ENCODE peak calls at places on chromosomes 6 and 20, in four cellular contexts. G is left ventricle myocardium inferior; W is CD8-positive, alpha-beta T cell; X is A673. Z is an unnamed sample.
A peak's percentile ranks its signal among the peaks of the same experiment; 100 is the strongest.

GRCh38 chr6:18262812-18263560 is 1.3 kb downstream of the DEK start:
- DNase-seq in G (no peak), W (no peak), X (peak; percentile 23), Z (no peak)

GRCh38 chr6:112690497-112691202 is 343.5 kb downstream of the RFPL4B start:
- DNase-seq in G (no peak), W (no peak), X (peak; percentile 84), Z (no peak)

GRCh38 chr6:163352011-163352685 is 62.4 kb upstream of the QKI start:
- DNase-seq in G (no peak), W (no peak), X (no peak), Z (no peak)

GRCh38 chr6:168216139-168216538 is 103.4 kb downstream of the DACT2 start:
- DNase-seq in G (no peak), W (no peak), X (no peak), Z (no peak)

GRCh38 chr20:2396241-2396814 is 15.6 kb downstream of the TGM6 start:
- DNase-seq in G (no peak), W (no peak), X (no peak), Z (no peak)

GRCh38 chr6:15871211-15871770 is 208.5 kb upstream of the DTNBP1 start:
- DNase-seq in G (no peak), W (no peak), X (no peak), Z (no peak)

GRCh38 chr20:62587757-62588402 is 54.4 kb upstream of the SLCO4A1 start:
- DNase-seq in G (no peak), W (no peak), X (peak; percentile 39), Z (no peak)

GRCh38 chr6:111812080-111813038 is 60.9 kb downstream of the FYN start:
- DNase-seq in G (no peak), W (no peak), X (no peak), Z (no peak)

GRCh38 chr20:8735674-8736073 is 333.2 kb upstream of the PLCB4 start:
- DNase-seq in G (no peak), W (no peak), X (no peak), Z (no peak)

GRCh38 chr6:69290116-69290515 is 506.7 kb downstream of the LMBRD1 start:
- DNase-seq in G (no peak), W (no peak), X (peak; percentile 8), Z (no peak)

GRCh38 chr20:62063981-62064787 is 1.5 kb downstream of the TAF4 start:
- DNase-seq in G (peak; percentile 58), W (no peak), X (no peak), Z (no peak)

GRCh38 chr6:40959781-40960327 is 79.2 kb downstream of the UNC5CL start:
- DNase-seq in G (no peak), W (no peak), X (no peak), Z (no peak)

GRCh38 chr6:15791401-15792137 is 128.7 kb upstream of the DTNBP1 start:
- DNase-seq in G (no peak), W (no peak), X (no peak), Z (no peak)

GRCh38 chr6:114364295-114364694 is 21.5 kb upstream of the HS3ST5 start:
- DNase-seq in G (no peak), W (no peak), X (peak; percentile 40), Z (no peak)

GRCh38 chr20:47620808-47621805 is 119.4 kb downstream of the NCOA3 start:
- DNase-seq in G (no peak), W (no peak), X (peak; percentile 72), Z (no peak)

GRCh38 chr6:108598316-108598863 is 37.7 kb downstream of the FOXO3 start:
- DNase-seq in G (no peak), W (no peak), X (no peak), Z (no peak)

GRCh38 chr20:10674684-10675455 is 1.1 kb upstream of the JAG1 start:
- DNase-seq in G (peak; percentile 84), W (no peak), X (peak; percentile 83), Z (peak; percentile 63)

GRCh38 chr6:80165143-80165542 is 58.7 kb downstream of the BCKDHB start:
- DNase-seq in G (no peak), W (no peak), X (no peak), Z (no peak)

GRCh38 chr6:149831380-149831820 is 32.8 kb downstream of the LRP11 start:
- DNase-seq in G (no peak), W (no peak), X (no peak), Z (no peak)

GRCh38 chr6:138724015-138724414 is 49.6 kb upstream of the CCDC28A start:
- DNase-seq in G (peak; percentile 39), W (no peak), X (no peak), Z (no peak)

GRCh38 chr20:62900692-62901584 is 25.4 kb downstream of the DIDO1 start:
- DNase-seq in G (no peak), W (no peak), X (no peak), Z (no peak)

GRCh38 chr20:63312690-63313348 is 19.8 kb downstream of the COL20A1 start:
- DNase-seq in G (peak; percentile 65), W (no peak), X (no peak), Z (no peak)

GRCh38 chr6:21808551-21809181 is 215.1 kb downstream of the SOX4 start:
- DNase-seq in G (no peak), W (no peak), X (no peak), Z (no peak)

Z was measured in natural killer cell.